ENCODE peak calls at places on chromosome 5, in seven cellular contexts. G is GM23248, X is PC-3, P is neural progenitor cell, F is hepatocyte, D is GM23338, T is HCT116. C is an unnamed sample.

GRCh38 chr5:10735569-10736255 is 25.3 kb downstream of the DAP start:
- DNase-seq in G (no peak), X (no peak), P (no peak), F (no peak), D (no peak), T (no peak), C (no peak)

GRCh38 chr5:6452622-6453504 is 4.2 kb downstream of the UBE2QL1 start:
- DNase-seq in G (no peak), X (no peak), P (peak; percentile 15), F (no peak), D (no peak), T (no peak), C (peak; percentile 34)

GRCh38 chr5:172935096-172935495 is 24.1 kb upstream of the RPL26L1 start:
- DNase-seq in G (no peak), X (no peak), P (no peak), F (no peak), D (no peak), T (no peak), C (no peak)

GRCh38 chr5:132504746-132505145 is 14.2 kb upstream of the IRF1 start:
- DNase-seq in G (no peak), X (no peak), P (no peak), F (peak; percentile 2), D (no peak), T (no peak), C (no peak)

GRCh38 chr5:132334812-132335211 is 34.7 kb upstream of the SLC22A5 start:
- DNase-seq in G (no peak), X (peak; percentile 69), P (no peak), F (no peak), D (no peak), T (peak; percentile 7), C (no peak)

GRCh38 chr5:147857302-147858129 is 21.0 kb upstream of the SCGB3A2 start:
- DNase-seq in G (peak; percentile 68), X (peak; percentile 95), P (peak; percentile 73), F (peak; percentile 74), D (peak; percentile 84), T (peak; percentile 47), C (peak; percentile 63)

GRCh38 chr5:56507348-56507930 is 274.3 kb upstream of the ANKRD55 start:
- DNase-seq in G (no peak), X (no peak), P (no peak), F (peak; percentile 68), D (no peak), T (no peak), C (no peak)

GRCh38 chr5:68757813-68758212 is 336.0 kb upstream of the SLC30A5 start:
- DNase-seq in G (no peak), X (no peak), P (no peak), F (peak; percentile 59), D (no peak), T (no peak), C (no peak)

GRCh38 chr5:78773655-78774054 is 125.1 kb upstream of the LHFPL2 start:
- DNase-seq in G (no peak), X (no peak), P (no peak), F (no peak), D (no peak), T (no peak), C (no peak)

GRCh38 chr5:115179959-115180709 is 10.4 kb upstream of the TRIM36 start:
- DNase-seq in G (peak; percentile 47), X (peak; percentile 11), P (peak; percentile 92), F (peak; percentile 35), D (peak; percentile 84), T (no peak), C (no peak)
- TF ChIP-seq EZH2 in G (peak; percentile 96), X (peak; percentile 93), P (peak; percentile 76), F (peak; percentile 88), D (peak; percentile 85), T (no peak), C (no peak)

GRCh38 chr5:137566118-137566541 is 67.0 kb upstream of the SPOCK1 start:
- DNase-seq in G (peak; percentile 61), X (no peak), P (no peak), F (no peak), D (no peak), T (no peak), C (no peak)
- TF ChIP-seq EZH2phosphoT487 in G (no peak), X (no peak), P (no peak), F (no peak), D (no peak), T (no peak), C (no peak)

GRCh38 chr5:81767938-81768337 is 17.0 kb upstream of the SSBP2 start:
- DNase-seq in G (no peak), X (no peak), P (no peak), F (no peak), D (no peak), T (no peak), C (no peak)
- H2AFZ ChIP-seq in G (peak overlapping the region; percentile 8), X (no peak overlapping the region), P (peak overlapping the region; percentile 92), F (no peak overlapping the region), D (peak overlapping the region; percentile 24), T (no peak overlapping the region), C (no peak overlapping the region)

GRCh38 chr5:124668353-124669299 is 77.8 kb downstream of the ZNF608 start:
- DNase-seq in G (no peak), X (no peak), P (no peak), F (no peak), D (no peak), T (no peak), C (no peak)
- TF ChIP-seq EZH2 in G (no peak), X (no peak), P (no peak), F (no peak), D (no peak), T (no peak), C (no peak)

DNA sequence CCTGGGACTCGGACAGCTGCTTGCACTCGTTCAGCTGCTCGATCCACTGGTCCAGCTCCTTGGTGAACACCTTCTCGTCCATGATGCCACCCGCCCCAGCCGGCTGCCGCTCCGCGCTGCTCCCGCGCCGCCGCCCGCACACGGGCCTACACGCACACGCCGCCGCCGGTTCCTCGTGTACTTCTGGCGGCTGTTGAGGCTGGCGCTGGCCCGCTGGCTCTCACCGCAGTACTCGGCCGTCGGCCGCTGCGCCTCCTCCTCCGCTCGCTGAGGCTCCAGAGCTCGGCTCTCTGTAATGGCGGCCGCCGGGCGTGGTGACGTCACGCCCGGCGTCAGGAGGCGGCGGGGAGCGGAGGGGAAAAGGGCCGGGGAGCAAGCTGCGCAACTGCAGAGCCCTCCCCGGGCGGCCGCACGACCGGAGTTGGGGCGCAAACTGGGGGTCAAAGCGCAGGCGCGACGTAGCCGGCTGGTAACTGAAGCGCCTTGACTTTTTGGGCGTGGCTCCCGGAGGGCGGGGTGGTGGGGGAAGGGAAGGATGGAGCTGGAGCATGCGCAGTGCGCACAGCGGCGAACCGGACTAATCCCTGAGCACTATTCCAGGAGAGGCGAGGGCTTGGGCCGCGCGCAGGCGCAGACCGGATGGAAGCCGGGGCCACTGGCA is at the start of gene PPP2CA:
- DNase-seq in G (peak; percentile 99), X (peak; percentile 95), P (peak; percentile 97), F (peak; percentile 99), D (peak; percentile 96), T (peak; percentile 97), C (peak; percentile 99)
- TF ChIP-seq EZH2phosphoT487 in G (no peak), X (no peak), P (no peak), F (no peak), D (no peak), T (no peak), C (no peak)

GRCh38 chr5:87826507-87826906 is 413.8 kb upstream of the CCNH start:
- DNase-seq in G (no peak), X (no peak), P (no peak), F (no peak), D (no peak), T (no peak), C (no peak)
- H2AFZ ChIP-seq in G (no peak overlapping the region), X (no peak overlapping the region), P (no peak overlapping the region), F (no peak overlapping the region), D (no peak overlapping the region), T (no peak overlapping the region), C (no peak overlapping the region)